ENCODE peak calls at places on chromosomes 2 and 18, in eight cellular contexts. U is activated CD8-positive, alpha-beta memory T cell treated with anti-CD3 and anti-CD28 coated beads, Interleukin-2, amount 10 ng/mL, durations not matched to agents 7 days and 5 days; C is occipital lobe; O is NCI-H187 treated with DMSO at 0.1 percent for 48 hours; F is AML-193; M is stimulated activated CD4-positive, alpha-beta T cell treated with anti-CD3 and anti-CD28 coated beads, TNF-alpha, amount 100 ng/mL, for 24 hours; A is heart left ventricle; K is AG09319. R is an unnamed sample.

GRCh38 chr2:156190532-156190931 is 142.0 kb downstream of the NR4A2 start:
- DNase-seq in U (no peak), C (no peak), O (no peak), F (no peak), M (no peak), A (no peak), K (no peak), R (no peak)

GRCh38 chr2:106867231-106867943 is 18.6 kb downstream of the ST6GAL2 start:
- DNase-seq in U (no peak), C (no peak), O (no peak), F (no peak), M (no peak), A (no peak), K (no peak), R (no peak)

GRCh38 chr2:46634905-46635304 is 155.5 kb downstream of the TMEM247 start:
- DNase-seq in U (no peak), C (no peak), O (no peak), F (no peak), M (no peak), A (no peak), K (no peak), R (no peak)

GRCh38 chr2:1835581-1836201 is 91.4 kb upstream of the PXDN start:
- DNase-seq in U (no peak), C (no peak), O (no peak), F (no peak), M (no peak), A (no peak), K (no peak), R (no peak)

GRCh38 chr18:911025-911424 is 6.4 kb downstream of the ADCYAP1 start:
- DNase-seq in U (no peak), C (no peak), O (no peak), F (no peak), M (no peak), A (no peak), K (no peak), R (no peak)

GRCh38 chr2:127568128-127568527 is 32.6 kb downstream of the MYO7B start:
- DNase-seq in U (no peak), C (no peak), O (no peak), F (no peak), M (no peak), A (no peak), K (no peak), R (no peak)

GRCh38 chr2:135226961-135227360 is 174.9 kb downstream of the RAB3GAP1 start:
- DNase-seq in U (no peak), C (no peak), O (no peak), F (no peak), M (no peak), A (no peak), K (peak), R (no peak)

GRCh38 chr2:217396165-217396564 is 536.3 kb upstream of the TNP1 start:
- DNase-seq in U (no peak), C (no peak), O (no peak), F (no peak), M (no peak), A (no peak), K (peak), R (no peak)

GRCh38 chr18:65610939-65611338 is 139.9 kb upstream of the CDH7 start:
- DNase-seq in U (no peak), C (no peak), O (no peak), F (no peak), M (no peak), A (no peak), K (no peak), R (no peak)

GRCh38 chr2:33145459-33145858 is 198.7 kb downstream of the LTBP1 start:
- DNase-seq in U (no peak), C (no peak), O (no peak), F (no peak), M (no peak), A (no peak), K (peak), R (no peak)

GRCh38 chr2:147663153-147663961 is 181.5 kb upstream of the ACVR2A start:
- DNase-seq in U (no peak), C (no peak), O (no peak), F (no peak), M (no peak), A (no peak), K (no peak), R (no peak)

GRCh38 chr2:148549001-148549400 is 95.5 kb upstream of the EPC2 start:
- DNase-seq in U (no peak), C (no peak), O (no peak), F (no peak), M (no peak), A (no peak), K (no peak), R (no peak)

GRCh38 chr2:241508240-241508509 is 209 bp downstream of the STK25 start:
- DNase-seq in U (no peak), C (no peak), O (no peak), F (no peak), M (no peak), A (no peak), K (no peak), R (no peak)

GRCh38 chr2:38375711-38376345 is 1.2 kb downstream of the ATL2 start:
- DNase-seq in U (no peak), C (no peak), O (no peak), F (no peak), M (peak), A (peak), K (no peak), R (peak)

GRCh38 chr2:160209457-160209856 is 9.4 kb upstream of the ITGB6 start:
- DNase-seq in U (no peak), C (no peak), O (no peak), F (no peak), M (no peak), A (no peak), K (peak), R (no peak)